ENCODE peak calls at places on chromosomes 2 and 18, in nine cellular contexts. One of them, this sample, is unnamed.

GRCh38 chr2:70964596-70965386 is 13.6 kb upstream of the ANKRD53 start:
- DNase-seq in activated T-helper 2 cell treated with anti-CD3 and anti-CD28 coated beads, Interferon-gamma antibody, Interleukin-2, Interleukin-4, amounts not matched to agents 10 μg/mL and 5 μg/mL and 100 μg/mL, durations not matched to agents 14 hours and 24 hours and 36 hours: peak; percentile 72
- DNase-seq in amygdala: no peak
- DNase-seq in SIG-M5: no peak
- DNase-seq in T-helper 1 cell: peak; percentile 67
- DNase-seq in stimulated activated CD4-positive, alpha-beta T cell treated with anti-CD3 and anti-CD28 coated beads, Interleukin-2, amount 100 ng/mL, for 48 hours: peak; percentile 82
- DNase-seq in germinal center: peak; percentile 78
- DNase-seq in memory B cell: peak; percentile 81
- DNase-seq in astrocyte of the cerebellum: no peak
- DNase-seq in this sample: no peak

GRCh38 chr2:54103454-54104314 is 11.7 kb upstream of the ACYP2 start:
- DNase-seq in activated T-helper 2 cell treated with anti-CD3 and anti-CD28 coated beads, Interferon-gamma antibody, Interleukin-2, Interleukin-4, amounts not matched to agents 10 μg/mL and 5 μg/mL and 100 μg/mL, durations not matched to agents 14 hours and 24 hours and 36 hours: peak; percentile 24
- DNase-seq in amygdala: no peak
- DNase-seq in SIG-M5: no peak
- DNase-seq in T-helper 1 cell: no peak
- DNase-seq in stimulated activated CD4-positive, alpha-beta T cell treated with anti-CD3 and anti-CD28 coated beads, Interleukin-2, amount 100 ng/mL, for 48 hours: no peak
- DNase-seq in germinal center: peak; percentile 77
- DNase-seq in memory B cell: no peak
- DNase-seq in astrocyte of the cerebellum: peak; percentile 20
- DNase-seq in this sample: no peak

GRCh38 chr2:234873828-234874173 is 78.0 kb upstream of the SH3BP4 start:
- DNase-seq in activated T-helper 2 cell treated with anti-CD3 and anti-CD28 coated beads, Interferon-gamma antibody, Interleukin-2, Interleukin-4, amounts not matched to agents 10 μg/mL and 5 μg/mL and 100 μg/mL, durations not matched to agents 14 hours and 24 hours and 36 hours: no peak
- DNase-seq in amygdala: no peak
- DNase-seq in SIG-M5: no peak
- DNase-seq in T-helper 1 cell: no peak
- DNase-seq in stimulated activated CD4-positive, alpha-beta T cell treated with anti-CD3 and anti-CD28 coated beads, Interleukin-2, amount 100 ng/mL, for 48 hours: no peak
- DNase-seq in germinal center: no peak
- DNase-seq in memory B cell: no peak
- DNase-seq in astrocyte of the cerebellum: no peak
- DNase-seq in this sample: no peak

GRCh38 chr2:133884739-133885381 is 316.6 kb upstream of the NCKAP5 start:
- DNase-seq in activated T-helper 2 cell treated with anti-CD3 and anti-CD28 coated beads, Interferon-gamma antibody, Interleukin-2, Interleukin-4, amounts not matched to agents 10 μg/mL and 5 μg/mL and 100 μg/mL, durations not matched to agents 14 hours and 24 hours and 36 hours: no peak
- DNase-seq in amygdala: no peak
- DNase-seq in SIG-M5: no peak
- DNase-seq in T-helper 1 cell: no peak
- DNase-seq in stimulated activated CD4-positive, alpha-beta T cell treated with anti-CD3 and anti-CD28 coated beads, Interleukin-2, amount 100 ng/mL, for 48 hours: no peak
- DNase-seq in germinal center: peak; percentile 36
- DNase-seq in memory B cell: no peak
- DNase-seq in astrocyte of the cerebellum: no peak
- DNase-seq in this sample: no peak

GRCh38 chr2:175066411-175066810 is 61.2 kb upstream of the CHN1 start:
- DNase-seq in activated T-helper 2 cell treated with anti-CD3 and anti-CD28 coated beads, Interferon-gamma antibody, Interleukin-2, Interleukin-4, amounts not matched to agents 10 μg/mL and 5 μg/mL and 100 μg/mL, durations not matched to agents 14 hours and 24 hours and 36 hours: no peak
- DNase-seq in amygdala: no peak
- DNase-seq in SIG-M5: no peak
- DNase-seq in T-helper 1 cell: no peak
- DNase-seq in stimulated activated CD4-positive, alpha-beta T cell treated with anti-CD3 and anti-CD28 coated beads, Interleukin-2, amount 100 ng/mL, for 48 hours: no peak
- DNase-seq in germinal center: no peak
- DNase-seq in memory B cell: no peak
- DNase-seq in astrocyte of the cerebellum: no peak
- DNase-seq in this sample: no peak

GRCh38 chr2:102618452-102619413 is 620 bp upstream of the SLC9A2 start:
- DNase-seq in activated T-helper 2 cell treated with anti-CD3 and anti-CD28 coated beads, Interferon-gamma antibody, Interleukin-2, Interleukin-4, amounts not matched to agents 10 μg/mL and 5 μg/mL and 100 μg/mL, durations not matched to agents 14 hours and 24 hours and 36 hours: no peak
- DNase-seq in amygdala: no peak
- DNase-seq in SIG-M5: no peak
- DNase-seq in T-helper 1 cell: no peak
- DNase-seq in stimulated activated CD4-positive, alpha-beta T cell treated with anti-CD3 and anti-CD28 coated beads, Interleukin-2, amount 100 ng/mL, for 48 hours: peak; percentile 14
- DNase-seq in germinal center: no peak
- DNase-seq in memory B cell: no peak
- DNase-seq in astrocyte of the cerebellum: no peak
- DNase-seq in this sample: no peak

GRCh38 chr2:95349568-95350319 is 52.6 kb downstream of the KCNIP3 start:
- DNase-seq in activated T-helper 2 cell treated with anti-CD3 and anti-CD28 coated beads, Interferon-gamma antibody, Interleukin-2, Interleukin-4, amounts not matched to agents 10 μg/mL and 5 μg/mL and 100 μg/mL, durations not matched to agents 14 hours and 24 hours and 36 hours: no peak
- DNase-seq in amygdala: no peak
- DNase-seq in SIG-M5: no peak
- DNase-seq in T-helper 1 cell: no peak
- DNase-seq in stimulated activated CD4-positive, alpha-beta T cell treated with anti-CD3 and anti-CD28 coated beads, Interleukin-2, amount 100 ng/mL, for 48 hours: no peak
- DNase-seq in germinal center: no peak
- DNase-seq in memory B cell: no peak
- DNase-seq in astrocyte of the cerebellum: no peak
- DNase-seq in this sample: no peak

GRCh38 chr18:55927831-55928230 is 339.8 kb upstream of the TCF4 start:
- DNase-seq in activated T-helper 2 cell treated with anti-CD3 and anti-CD28 coated beads, Interferon-gamma antibody, Interleukin-2, Interleukin-4, amounts not matched to agents 10 μg/mL and 5 μg/mL and 100 μg/mL, durations not matched to agents 14 hours and 24 hours and 36 hours: no peak
- DNase-seq in amygdala: no peak
- DNase-seq in SIG-M5: no peak
- DNase-seq in T-helper 1 cell: no peak
- DNase-seq in stimulated activated CD4-positive, alpha-beta T cell treated with anti-CD3 and anti-CD28 coated beads, Interleukin-2, amount 100 ng/mL, for 48 hours: no peak
- DNase-seq in germinal center: no peak
- DNase-seq in memory B cell: no peak
- DNase-seq in astrocyte of the cerebellum: peak; percentile 73
- DNase-seq in this sample: no peak

GRCh38 chr2:166766220-166766619 is 122.1 kb upstream of the XIRP2 start:
- DNase-seq in activated T-helper 2 cell treated with anti-CD3 and anti-CD28 coated beads, Interferon-gamma antibody, Interleukin-2, Interleukin-4, amounts not matched to agents 10 μg/mL and 5 μg/mL and 100 μg/mL, durations not matched to agents 14 hours and 24 hours and 36 hours: no peak
- DNase-seq in amygdala: no peak
- DNase-seq in SIG-M5: no peak
- DNase-seq in T-helper 1 cell: no peak
- DNase-seq in stimulated activated CD4-positive, alpha-beta T cell treated with anti-CD3 and anti-CD28 coated beads, Interleukin-2, amount 100 ng/mL, for 48 hours: no peak
- DNase-seq in germinal center: no peak
- DNase-seq in memory B cell: no peak
- DNase-seq in astrocyte of the cerebellum: no peak
- DNase-seq in this sample: no peak

GRCh38 chr18:11040823-11041712 is 108.3 kb downstream of the PIEZO2 start:
- DNase-seq in activated T-helper 2 cell treated with anti-CD3 and anti-CD28 coated beads, Interferon-gamma antibody, Interleukin-2, Interleukin-4, amounts not matched to agents 10 μg/mL and 5 μg/mL and 100 μg/mL, durations not matched to agents 14 hours and 24 hours and 36 hours: no peak
- DNase-seq in amygdala: no peak
- DNase-seq in SIG-M5: no peak
- DNase-seq in T-helper 1 cell: no peak
- DNase-seq in stimulated activated CD4-positive, alpha-beta T cell treated with anti-CD3 and anti-CD28 coated beads, Interleukin-2, amount 100 ng/mL, for 48 hours: peak; percentile 11
- DNase-seq in germinal center: peak; percentile 17
- DNase-seq in memory B cell: no peak
- DNase-seq in astrocyte of the cerebellum: peak; percentile 50
- DNase-seq in this sample: peak; percentile 11

GRCh38 chr2:66665124-66665984 is 230.4 kb downstream of the MEIS1 start:
- DNase-seq in activated T-helper 2 cell treated with anti-CD3 and anti-CD28 coated beads, Interferon-gamma antibody, Interleukin-2, Interleukin-4, amounts not matched to agents 10 μg/mL and 5 μg/mL and 100 μg/mL, durations not matched to agents 14 hours and 24 hours and 36 hours: no peak
- DNase-seq in amygdala: no peak
- DNase-seq in SIG-M5: no peak
- DNase-seq in T-helper 1 cell: no peak
- DNase-seq in stimulated activated CD4-positive, alpha-beta T cell treated with anti-CD3 and anti-CD28 coated beads, Interleukin-2, amount 100 ng/mL, for 48 hours: no peak
- DNase-seq in germinal center: no peak
- DNase-seq in memory B cell: no peak
- DNase-seq in astrocyte of the cerebellum: no peak
- DNase-seq in this sample: no peak

GRCh38 chr2:239724194-239724849 is 300.8 kb downstream of the NDUFA10 start:
- DNase-seq in activated T-helper 2 cell treated with anti-CD3 and anti-CD28 coated beads, Interferon-gamma antibody, Interleukin-2, Interleukin-4, amounts not matched to agents 10 μg/mL and 5 μg/mL and 100 μg/mL, durations not matched to agents 14 hours and 24 hours and 36 hours: no peak
- DNase-seq in amygdala: no peak
- DNase-seq in SIG-M5: no peak
- DNase-seq in T-helper 1 cell: no peak
- DNase-seq in stimulated activated CD4-positive, alpha-beta T cell treated with anti-CD3 and anti-CD28 coated beads, Interleukin-2, amount 100 ng/mL, for 48 hours: no peak
- DNase-seq in germinal center: no peak
- DNase-seq in memory B cell: no peak
- DNase-seq in astrocyte of the cerebellum: no peak
- DNase-seq in this sample: no peak

GRCh38 chr2:159202568-159203071 is 83.9 kb downstream of the WDSUB1 start:
- DNase-seq in activated T-helper 2 cell treated with anti-CD3 and anti-CD28 coated beads, Interferon-gamma antibody, Interleukin-2, Interleukin-4, amounts not matched to agents 10 μg/mL and 5 μg/mL and 100 μg/mL, durations not matched to agents 14 hours and 24 hours and 36 hours: no peak
- DNase-seq in amygdala: no peak
- DNase-seq in SIG-M5: no peak
- DNase-seq in T-helper 1 cell: no peak
- DNase-seq in stimulated activated CD4-positive, alpha-beta T cell treated with anti-CD3 and anti-CD28 coated beads, Interleukin-2, amount 100 ng/mL, for 48 hours: no peak
- DNase-seq in germinal center: no peak
- DNase-seq in memory B cell: no peak
- DNase-seq in astrocyte of the cerebellum: peak; percentile 98
- DNase-seq in this sample: no peak

GRCh38 chr18:50287028-50287440 is 458 bp downstream of the CXXC1 start:
- DNase-seq in activated T-helper 2 cell treated with anti-CD3 and anti-CD28 coated beads, Interferon-gamma antibody, Interleukin-2, Interleukin-4, amounts not matched to agents 10 μg/mL and 5 μg/mL and 100 μg/mL, durations not matched to agents 14 hours and 24 hours and 36 hours: no peak
- DNase-seq in amygdala: no peak
- DNase-seq in SIG-M5: no peak
- DNase-seq in T-helper 1 cell: no peak
- DNase-seq in stimulated activated CD4-positive, alpha-beta T cell treated with anti-CD3 and anti-CD28 coated beads, Interleukin-2, amount 100 ng/mL, for 48 hours: no peak
- DNase-seq in germinal center: no peak
- DNase-seq in memory B cell: no peak
- DNase-seq in astrocyte of the cerebellum: no peak
- DNase-seq in this sample: no peak

GRCh38 chr2:118056165-118056534 is 32.1 kb upstream of the INSIG2 start:
- DNase-seq in activated T-helper 2 cell treated with anti-CD3 and anti-CD28 coated beads, Interferon-gamma antibody, Interleukin-2, Interleukin-4, amounts not matched to agents 10 μg/mL and 5 μg/mL and 100 μg/mL, durations not matched to agents 14 hours and 24 hours and 36 hours: no peak
- DNase-seq in amygdala: no peak
- DNase-seq in SIG-M5: peak; percentile 80
- DNase-seq in T-helper 1 cell: no peak
- DNase-seq in stimulated activated CD4-positive, alpha-beta T cell treated with anti-CD3 and anti-CD28 coated beads, Interleukin-2, amount 100 ng/mL, for 48 hours: no peak
- DNase-seq in germinal center: peak; percentile 53
- DNase-seq in memory B cell: peak; percentile 39
- DNase-seq in astrocyte of the cerebellum: no peak
- DNase-seq in this sample: no peak

GRCh38 chr2:240921319-240922233 is 15.4 kb downstream of the CROCC2 start:
- DNase-seq in activated T-helper 2 cell treated with anti-CD3 and anti-CD28 coated beads, Interferon-gamma antibody, Interleukin-2, Interleukin-4, amounts not matched to agents 10 μg/mL and 5 μg/mL and 100 μg/mL, durations not matched to agents 14 hours and 24 hours and 36 hours: no peak
- DNase-seq in amygdala: no peak
- DNase-seq in SIG-M5: no peak
- DNase-seq in T-helper 1 cell: no peak
- DNase-seq in stimulated activated CD4-positive, alpha-beta T cell treated with anti-CD3 and anti-CD28 coated beads, Interleukin-2, amount 100 ng/mL, for 48 hours: no peak
- DNase-seq in germinal center: no peak
- DNase-seq in memory B cell: peak; percentile 10
- DNase-seq in astrocyte of the cerebellum: peak; percentile 94
- DNase-seq in this sample: no peak

GRCh38 chr18:55354795-55355194 is 233.2 kb downstream of the TCF4 start:
- DNase-seq in activated T-helper 2 cell treated with anti-CD3 and anti-CD28 coated beads, Interferon-gamma antibody, Interleukin-2, Interleukin-4, amounts not matched to agents 10 μg/mL and 5 μg/mL and 100 μg/mL, durations not matched to agents 14 hours and 24 hours and 36 hours: no peak
- DNase-seq in amygdala: no peak
- DNase-seq in SIG-M5: no peak
- DNase-seq in T-helper 1 cell: no peak
- DNase-seq in stimulated activated CD4-positive, alpha-beta T cell treated with anti-CD3 and anti-CD28 coated beads, Interleukin-2, amount 100 ng/mL, for 48 hours: no peak
- DNase-seq in germinal center: no peak
- DNase-seq in memory B cell: no peak
- DNase-seq in astrocyte of the cerebellum: no peak
- DNase-seq in this sample: peak; percentile 27

GRCh38 chr2:191066281-191067233 is 52.6 kb upstream of the STAT1 start:
- DNase-seq in activated T-helper 2 cell treated with anti-CD3 and anti-CD28 coated beads, Interferon-gamma antibody, Interleukin-2, Interleukin-4, amounts not matched to agents 10 μg/mL and 5 μg/mL and 100 μg/mL, durations not matched to agents 14 hours and 24 hours and 36 hours: no peak
- DNase-seq in amygdala: no peak
- DNase-seq in SIG-M5: no peak
- DNase-seq in T-helper 1 cell: no peak
- DNase-seq in stimulated activated CD4-positive, alpha-beta T cell treated with anti-CD3 and anti-CD28 coated beads, Interleukin-2, amount 100 ng/mL, for 48 hours: no peak
- DNase-seq in germinal center: no peak
- DNase-seq in memory B cell: no peak
- DNase-seq in astrocyte of the cerebellum: no peak
- DNase-seq in this sample: no peak

GRCh38 chr2:51258301-51258700 is 226.4 kb upstream of the NRXN1 start:
- DNase-seq in activated T-helper 2 cell treated with anti-CD3 and anti-CD28 coated beads, Interferon-gamma antibody, Interleukin-2, Interleukin-4, amounts not matched to agents 10 μg/mL and 5 μg/mL and 100 μg/mL, durations not matched to agents 14 hours and 24 hours and 36 hours: no peak
- DNase-seq in amygdala: no peak
- DNase-seq in SIG-M5: no peak
- DNase-seq in T-helper 1 cell: no peak
- DNase-seq in stimulated activated CD4-positive, alpha-beta T cell treated with anti-CD3 and anti-CD28 coated beads, Interleukin-2, amount 100 ng/mL, for 48 hours: no peak
- DNase-seq in germinal center: no peak
- DNase-seq in memory B cell: no peak
- DNase-seq in astrocyte of the cerebellum: no peak
- DNase-seq in this sample: no peak

GRCh38 chr2:200578778-200579177 is 7.0 kb upstream of the AOX1 start:
- DNase-seq in activated T-helper 2 cell treated with anti-CD3 and anti-CD28 coated beads, Interferon-gamma antibody, Interleukin-2, Interleukin-4, amounts not matched to agents 10 μg/mL and 5 μg/mL and 100 μg/mL, durations not matched to agents 14 hours and 24 hours and 36 hours: no peak
- DNase-seq in amygdala: no peak
- DNase-seq in SIG-M5: no peak
- DNase-seq in T-helper 1 cell: no peak
- DNase-seq in stimulated activated CD4-positive, alpha-beta T cell treated with anti-CD3 and anti-CD28 coated beads, Interleukin-2, amount 100 ng/mL, for 48 hours: no peak
- DNase-seq in germinal center: no peak
- DNase-seq in memory B cell: no peak
- DNase-seq in astrocyte of the cerebellum: no peak
- DNase-seq in this sample: no peak

GRCh38 chr2:96143231-96143847 is 1.9 kb downstream of the DUSP2 start:
- DNase-seq in activated T-helper 2 cell treated with anti-CD3 and anti-CD28 coated beads, Interferon-gamma antibody, Interleukin-2, Interleukin-4, amounts not matched to agents 10 μg/mL and 5 μg/mL and 100 μg/mL, durations not matched to agents 14 hours and 24 hours and 36 hours: no peak
- DNase-seq in amygdala: no peak
- DNase-seq in SIG-M5: no peak
- DNase-seq in T-helper 1 cell: peak; percentile 15
- DNase-seq in stimulated activated CD4-positive, alpha-beta T cell treated with anti-CD3 and anti-CD28 coated beads, Interleukin-2, amount 100 ng/mL, for 48 hours: no peak
- DNase-seq in germinal center: no peak
- DNase-seq in memory B cell: no peak
- DNase-seq in astrocyte of the cerebellum: no peak
- DNase-seq in this sample: no peak

GRCh38 chr2:72980535-72981217 is 63.4 kb downstream of the EMX1 start:
- DNase-seq in activated T-helper 2 cell treated with anti-CD3 and anti-CD28 coated beads, Interferon-gamma antibody, Interleukin-2, Interleukin-4, amounts not matched to agents 10 μg/mL and 5 μg/mL and 100 μg/mL, durations not matched to agents 14 hours and 24 hours and 36 hours: no peak
- DNase-seq in amygdala: no peak
- DNase-seq in SIG-M5: no peak
- DNase-seq in T-helper 1 cell: no peak
- DNase-seq in stimulated activated CD4-positive, alpha-beta T cell treated with anti-CD3 and anti-CD28 coated beads, Interleukin-2, amount 100 ng/mL, for 48 hours: no peak
- DNase-seq in germinal center: no peak
- DNase-seq in memory B cell: no peak
- DNase-seq in astrocyte of the cerebellum: peak; percentile 23
- DNase-seq in this sample: no peak

GRCh38 chr18:38087538-38087937 is 521.9 kb upstream of the CELF4 start:
- DNase-seq in activated T-helper 2 cell treated with anti-CD3 and anti-CD28 coated beads, Interferon-gamma antibody, Interleukin-2, Interleukin-4, amounts not matched to agents 10 μg/mL and 5 μg/mL and 100 μg/mL, durations not matched to agents 14 hours and 24 hours and 36 hours: no peak
- DNase-seq in amygdala: no peak
- DNase-seq in SIG-M5: no peak
- DNase-seq in T-helper 1 cell: no peak
- DNase-seq in stimulated activated CD4-positive, alpha-beta T cell treated with anti-CD3 and anti-CD28 coated beads, Interleukin-2, amount 100 ng/mL, for 48 hours: no peak
- DNase-seq in germinal center: no peak
- DNase-seq in memory B cell: no peak
- DNase-seq in astrocyte of the cerebellum: no peak
- DNase-seq in this sample: no peak

GRCh38 chr2:150450765-150451164 is 36.7 kb downstream of the RND3 start:
- DNase-seq in activated T-helper 2 cell treated with anti-CD3 and anti-CD28 coated beads, Interferon-gamma antibody, Interleukin-2, Interleukin-4, amounts not matched to agents 10 μg/mL and 5 μg/mL and 100 μg/mL, durations not matched to agents 14 hours and 24 hours and 36 hours: no peak
- DNase-seq in amygdala: no peak
- DNase-seq in SIG-M5: no peak
- DNase-seq in T-helper 1 cell: no peak
- DNase-seq in stimulated activated CD4-positive, alpha-beta T cell treated with anti-CD3 and anti-CD28 coated beads, Interleukin-2, amount 100 ng/mL, for 48 hours: no peak
- DNase-seq in germinal center: no peak
- DNase-seq in memory B cell: no peak
- DNase-seq in astrocyte of the cerebellum: no peak
- DNase-seq in this sample: no peak

This sample was measured in NCI-H1048.